ENCODE peak calls at places on chromosomes 4 and X, in ten cellular contexts. T, A, N, B, D, R, E, V, O and W are unnamed samples.

GRCh38 chrX:21940356-21940829 is at the start of gene SMS:
- DNase-seq in D (peak), N (peak), V (peak), A (peak), B (no peak), R (no peak), E (peak), T (peak), O (peak), W (peak)

GRCh38 chr4:89556596-89557305 is 249.2 kb upstream of the GPRIN3 start:
- DNase-seq in B (no peak), D (no peak), N (peak), V (no peak), T (no peak), O (no peak), R (no peak), E (no peak), A (no peak), W (no peak)

GRCh38 chrX:78687586-78687985 is 28.5 kb upstream of the RTL3 start:
- DNase-seq in T (no peak), N (no peak), B (no peak), R (no peak), O (no peak), D (no peak), E (no peak), V (no peak), A (no peak), W (no peak)

GRCh38 chr4:4995866-4996265 is 23.4 kb downstream of the CYTL1 start:
- DNase-seq in B (no peak), V (no peak), D (no peak), E (no peak), O (no peak), R (no peak), A (no peak), N (no peak), T (no peak), W (no peak)

GRCh38 chrX:32408389-32408788 is 803.0 kb downstream of the DMD start:
- DNase-seq in R (no peak), T (peak), N (no peak), A (peak), V (peak), E (no peak), O (peak), B (no peak), D (no peak), W (no peak)

GRCh38 chr4:97479388-97479787 is 663.9 kb downstream of the STPG2 start:
- DNase-seq in O (no peak), R (no peak), D (no peak), V (no peak), T (no peak), A (no peak), N (no peak), E (no peak), B (no peak), W (no peak)

GRCh38 chr4:140256335-140256734 is 102.4 kb upstream of the MAML3 start:
- DNase-seq in R (no peak), B (no peak), E (no peak), T (no peak), A (no peak), N (peak), D (peak), O (peak), V (no peak), W (no peak)

GRCh38 chr4:128825226-128825625 is 15.7 kb downstream of the JADE1 start:
- DNase-seq in A (no peak), T (no peak), O (no peak), E (no peak), V (no peak), N (no peak), D (peak), R (no peak), B (no peak), W (no peak)

GRCh38 chr4:13430834-13431568 is 53.1 kb downstream of the RAB28 start:
- DNase-seq in T (peak), D (no peak), V (no peak), B (no peak), N (no peak), O (no peak), E (no peak), A (no peak), R (no peak), W (no peak)

GRCh38 chrX:34624416-34624815 is 32.7 kb downstream of the TMEM47 start:
- DNase-seq in N (no peak), A (peak), B (no peak), R (no peak), V (no peak), T (no peak), D (no peak), E (no peak), O (no peak), W (no peak)

GRCh38 chr4:98319021-98319420 is 57.8 kb downstream of the RAP1GDS1 start:
- DNase-seq in O (no peak), R (no peak), T (no peak), A (no peak), E (no peak), N (no peak), D (no peak), B (no peak), V (no peak), W (no peak)

GRCh38 chr4:38752393-38752961 is 30.3 kb downstream of the TLR10 start:
- DNase-seq in N (peak), O (no peak), R (no peak), A (no peak), B (no peak), T (no peak), V (no peak), E (no peak), D (no peak), W (no peak)

GRCh38 chr4:77040265-77040664 is 35.5 kb downstream of the CCNI start:
- DNase-seq in R (no peak), E (no peak), O (no peak), B (no peak), V (no peak), A (no peak), N (peak), T (no peak), D (peak), W (no peak)